ENCODE peak calls at places on chromosomes 7 and 10, in six cellular contexts. G is PC-9, V is omental fat pad, W is kidney epithelial cell, R is iris pigment epithelial cell, D is lung microvascular endothelial cell. K is an unnamed sample.

GRCh38 chr7:40148671-40149070 is 13.9 kb downstream of the SUGCT start:
- DNase-seq in R (no peak), D (no peak), V (no peak), W (no peak), G (no peak), K (no peak)

GRCh38 chr7:25849361-25850184 is 302.4 kb upstream of the NFE2L3 start:
- DNase-seq in W (peak), R (peak), V (no peak), G (no peak), D (peak), K (peak)

GRCh38 chr10:13272164-13272571 is 27.7 kb downstream of the PHYH start:
- DNase-seq in W (no peak), G (no peak), R (peak), D (peak), V (no peak), K (peak)

GRCh38 chr7:1485156-1485555 is 19.0 kb downstream of the INTS1 start:
- DNase-seq in G (no peak), W (no peak), R (no peak), D (no peak), V (no peak), K (no peak)

GRCh38 chr10:66192162-66192834 is 733.5 kb upstream of the LRRTM3 start:
- DNase-seq in W (no peak), V (no peak), R (no peak), G (no peak), D (no peak), K (no peak)

GRCh38 chr7:73830872-73831655 is at the start of gene CLDN4:
- DNase-seq in W (no peak), D (no peak), R (no peak), V (no peak), G (peak), K (no peak)

GRCh38 chr7:50422858-50423257 is 27.3 kb downstream of the FIGNL1 start:
- DNase-seq in R (no peak), G (no peak), D (no peak), V (no peak), W (no peak), K (no peak)

GRCh38 chr10:77498210-77498609 is 139.4 kb downstream of the KCNMA1 start:
- DNase-seq in V (no peak), G (no peak), R (no peak), W (no peak), D (no peak), K (no peak)

GRCh38 chr7:116169060-116169459 is 41.3 kb upstream of the TES start:
- DNase-seq in W (peak), R (peak), G (no peak), V (no peak), D (no peak), K (peak)

GRCh38 chr10:24793648-24794379 is 70.1 kb upstream of the ARHGAP21 start:
- DNase-seq in R (peak), V (no peak), W (no peak), D (peak), G (no peak), K (no peak)

GRCh38 chr10:63465293-63466167 is at the start of gene JMJD1C:
- DNase-seq in W (no peak), V (no peak), D (peak), R (peak), G (peak), K (peak)

GRCh38 chr7:120996333-120996982 is 7.9 kb downstream of the CPED1 start:
- DNase-seq in D (no peak), W (peak), V (peak), R (peak), G (peak), K (peak)

GRCh38 chr10:119775529-119775928 is 49.7 kb downstream of the INPP5F start:
- DNase-seq in W (no peak), V (no peak), G (no peak), D (no peak), R (no peak), K (no peak)

GRCh38 chr7:388461-388960 is 98.5 kb downstream of the FOXL3 start:
- DNase-seq in D (no peak), G (no peak), R (no peak), V (no peak), W (no peak), K (no peak)

GRCh38 chr10:71076473-71077142 is 135.8 kb upstream of the UNC5B start:
- DNase-seq in G (no peak), W (no peak), R (no peak), D (no peak), V (no peak), K (no peak)

GRCh38 chr7:47153076-47153475 is 428.8 kb downstream of the TNS3 start:
- DNase-seq in V (no peak), D (peak), G (peak), W (peak), R (peak), K (no peak)

GRCh38 chr7:115662676-115663075 is 367.9 kb downstream of the TFEC start:
- DNase-seq in R (no peak), V (no peak), D (no peak), W (no peak), G (no peak), K (no peak)